ENCODE peak calls at places on chromosome 18, in six cellular contexts. O, K, J, F, D and L are unnamed samples.
A peak's percentile ranks its signal among the peaks of the same experiment; 100 is the strongest.

GRCh38 chr18:51266736-51267135 is 69.3 kb upstream of the MEX3C start:
- DNase-seq in J (no peak), D (no peak), K (no peak), F (no peak), O (no peak), L (no peak)

GRCh38 chr18:41457730-41458129 is 497.3 kb upstream of the PIK3C3 start:
- DNase-seq in F (no peak), O (no peak), J (peak; percentile 3), K (no peak), D (no peak), L (no peak)

GRCh38 chr18:77716282-77716681 is 466.6 kb downstream of the GALR1 start:
- DNase-seq in K (no peak), D (no peak), O (no peak), J (no peak), F (no peak), L (no peak)

GRCh38 chr18:3603460-3604259 is 153.7 kb downstream of the TGIF1 start:
- DNase-seq in K (no peak), F (no peak), O (peak; percentile 96), J (no peak), D (peak; percentile 88), L (peak; percentile 83)

GRCh38 chr18:62982600-62983251 is 267.4 kb downstream of the PHLPP1 start:
- DNase-seq in K (peak; percentile 60), F (peak; percentile 73), D (peak; percentile 37), J (peak; percentile 88), O (peak; percentile 65), L (peak; percentile 82)

GRCh38 chr18:22846088-22846683 is 86.9 kb upstream of the RBBP8 start:
- DNase-seq in D (peak; percentile 15), O (peak; percentile 22), K (no peak), F (peak; percentile 45), J (peak; percentile 46), L (peak; percentile 51)

GRCh38 chr18:24497052-24497754 is 36.8 kb downstream of the HRH4 start:
- DNase-seq in F (no peak), J (no peak), D (no peak), K (no peak), O (no peak), L (no peak)

GRCh38 chr18:50806208-50806616 is 13.6 kb downstream of the MRO start:
- DNase-seq in F (peak; percentile 64), D (peak; percentile 51), K (no peak), J (peak; percentile 68), O (no peak), L (no peak)

GRCh38 chr18:27206411-27206810 is 21.3 kb upstream of the CHST9 start:
- DNase-seq in F (no peak), K (no peak), O (no peak), D (no peak), J (no peak), L (no peak)

GRCh38 chr18:62329676-62330454 is 4.8 kb downstream of the TNFRSF11A start:
- DNase-seq in O (peak; percentile 85), D (no peak), K (peak; percentile 27), F (peak; percentile 51), J (peak; percentile 56), L (no peak)